ENCODE peak calls at places on chromosomes 1 and 21, in six cellular contexts. Y is endothelial cell of umbilical vein, B is right atrium auricular region, O is AG04450, F is heart right ventricle, L is mammary epithelial cell. D is an unnamed sample.
A peak's percentile ranks its signal among the peaks of the same experiment; 100 is the strongest.

GRCh38 chr1:11749203-11749689 is 12.7 kb upstream of the C1orf167 start:
- DNase-seq in F (peak; percentile 43), Y (peak; percentile 17), O (no peak), B (no peak), L (peak; percentile 50), D (peak; percentile 77)

GRCh38 chr1:45589861-45590260 is 6.0 kb downstream of the NASP start:
- DNase-seq in B (no peak), Y (no peak), L (no peak), O (no peak), F (no peak), D (no peak)

GRCh38 chr1:226063362-226064167 is 1.0 kb downstream of the H3-3A start:
- DNase-seq in O (no peak), L (peak; percentile 35), Y (peak; percentile 67), F (peak; percentile 29), B (peak; percentile 62), D (peak; percentile 72)

GRCh38 chr1:40673452-40673851 is 8.0 kb upstream of the RIMS3 start:
- DNase-seq in Y (no peak), F (no peak), O (no peak), L (no peak), B (no peak), D (no peak)

GRCh38 chr1:59526240-59526639 is 229.3 kb downstream of the FGGY start:
- DNase-seq in Y (no peak), B (no peak), F (no peak), O (no peak), L (no peak), D (no peak)

GRCh38 chr1:221714227-221715116 is 27.4 kb downstream of the DUSP10 start:
- DNase-seq in O (no peak), B (no peak), F (no peak), Y (no peak), L (no peak), D (no peak)

GRCh38 chr21:17003221-17003620 is 509.6 kb upstream of the CXADR start:
- DNase-seq in O (peak; percentile 13), L (no peak), B (no peak), F (no peak), Y (no peak), D (no peak)

GRCh38 chr1:66168467-66168887 is 365.5 kb upstream of the SGIP1 start:
- DNase-seq in O (no peak), Y (no peak), B (no peak), L (no peak), F (no peak), D (no peak)

GRCh38 chr21:33608559-33608958 is 20.1 kb upstream of the DONSON start:
- DNase-seq in O (no peak), L (no peak), Y (peak; percentile 75), F (no peak), B (no peak), D (no peak)

GRCh38 chr1:18901952-18902522 is 318 bp downstream of the ALDH4A1 start:
- DNase-seq in B (no peak), O (no peak), Y (no peak), L (no peak), F (no peak), D (no peak)

GRCh38 chr1:18902523-18903312 is at the start of gene ALDH4A1:
- DNase-seq in F (peak; percentile 96), L (peak; percentile 98), B (peak; percentile 100), Y (peak; percentile 98), O (peak; percentile 95), D (peak; percentile 98)

GRCh38 chr1:18901147-18901951 is 1.0 kb downstream of the ALDH4A1 start:
- DNase-seq in F (no peak), Y (no peak), B (no peak), L (no peak), O (no peak), D (no peak)

GRCh38 chr1:18900303-18900841 is 2.0 kb downstream of the ALDH4A1 start:
- DNase-seq in B (no peak), Y (no peak), O (no peak), F (no peak), L (no peak), D (no peak)

DNA sequence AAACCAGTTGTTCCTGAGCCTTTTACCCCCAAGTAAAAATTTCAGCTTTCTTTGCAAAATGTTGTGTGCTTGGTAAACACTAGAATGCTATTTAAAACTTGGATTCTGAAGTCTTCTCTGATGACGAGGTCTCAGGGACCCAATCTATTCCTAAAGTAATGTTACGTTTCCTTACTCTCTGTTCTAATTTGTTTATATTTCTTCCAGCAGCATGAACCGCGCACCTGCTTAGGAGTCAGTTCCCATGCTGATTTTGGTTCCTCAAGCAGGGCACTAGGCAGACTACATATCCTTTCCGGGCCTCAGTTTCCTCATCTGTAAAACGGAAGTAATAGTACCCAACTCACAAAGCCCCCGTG is 937 bp upstream of the ALDH4A1 start:
- DNase-seq in Y (no peak), B (no peak), F (no peak), L (no peak), O (no peak), D (no peak)
- H3K27me3 ChIP-seq in Y (no peaks in the 10 kb centered on the region), B (no peaks in the 10 kb centered on the region), F (no peaks in the 10 kb centered on the region), L (no peaks in the 10 kb centered on the region), O (no peaks in the 10 kb centered on the region), D (no peaks in the 10 kb centered on the region)

DNA sequence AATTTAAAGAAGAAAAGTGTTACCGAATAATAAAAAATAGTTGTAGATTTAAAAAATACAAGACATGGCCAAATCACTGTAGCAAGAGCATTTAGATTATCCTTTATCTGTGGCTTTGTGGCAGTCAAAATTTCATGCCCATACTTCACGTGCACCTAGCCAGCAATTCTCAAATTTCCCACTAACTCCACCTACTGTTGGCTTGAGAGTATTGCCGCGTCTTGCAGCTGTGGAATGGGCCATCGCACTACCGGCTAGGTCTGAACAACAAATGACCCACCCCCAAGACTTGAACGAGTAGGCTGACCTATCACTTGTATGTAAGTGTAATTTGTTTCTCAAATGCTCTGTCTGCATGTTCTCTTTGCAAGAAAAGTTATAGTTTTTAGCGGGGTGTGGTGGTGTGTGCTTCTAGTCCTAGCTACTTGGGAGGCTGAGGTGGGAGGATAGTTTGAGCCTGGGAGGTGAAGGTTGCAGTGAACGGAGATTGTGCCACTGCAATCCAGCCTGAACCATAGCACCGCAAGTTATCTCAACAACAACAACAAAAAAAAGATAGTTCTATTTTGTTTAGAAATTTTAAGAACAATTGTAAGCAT is 4.1 kb downstream of the KRTAP13-4 start:
- DNase-seq in B (no peak), O (no peak), Y (no peak), F (no peak), L (peak; percentile 42), D (no peak)
- TF ChIP-seq CTCF in B (peak; percentile 72), O (no peak), Y (peak; percentile 21), F (peak; percentile 56), L (peak; percentile 79), D (peak; percentile 59)

DNA sequence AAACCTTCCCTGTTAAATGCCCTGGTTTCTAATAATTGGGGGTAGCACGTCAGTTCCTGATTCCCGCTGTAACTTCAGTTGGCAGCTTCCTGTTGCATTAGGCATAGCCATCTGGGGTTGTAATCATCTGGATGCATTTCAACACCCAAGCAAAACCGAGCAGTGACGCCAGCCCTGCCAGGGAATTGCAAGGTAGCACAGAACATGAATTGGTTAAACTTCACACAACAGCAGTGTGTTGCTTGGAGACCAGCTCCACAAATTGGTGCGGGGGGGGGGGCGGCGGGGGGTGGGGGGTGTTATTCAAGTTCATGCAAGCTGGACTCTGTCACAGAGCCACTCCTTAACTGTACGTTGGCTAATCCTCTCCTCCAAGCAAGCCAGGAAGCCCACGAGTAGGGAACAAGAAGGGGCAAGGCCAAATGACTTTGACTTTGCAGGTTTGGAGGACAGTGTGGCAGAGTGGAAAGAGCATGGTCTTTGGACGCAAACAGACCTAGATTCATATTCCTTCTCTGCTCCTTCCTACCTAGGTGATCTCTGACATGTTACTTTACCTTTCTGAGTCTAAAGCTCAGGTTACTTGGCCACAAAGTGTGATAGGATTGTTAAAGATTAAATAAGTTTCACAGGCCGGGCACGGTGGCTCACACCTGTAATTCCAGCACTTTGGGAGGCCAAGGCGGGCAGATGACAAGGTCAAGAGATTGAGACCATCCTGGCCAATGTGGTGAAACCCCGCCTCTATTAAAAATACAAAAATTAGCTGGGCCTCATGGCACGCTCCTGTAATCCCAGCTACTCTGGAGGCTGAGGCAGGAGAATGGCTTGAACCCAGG is 4.7 kb downstream of the LAX1 start:
- DNase-seq in F (peak; percentile 58), L (peak; percentile 94), Y (peak; percentile 68), B (peak; percentile 92), O (peak; percentile 81), D (peak; percentile 84)
- H3K9me3 ChIP-seq in F (no peaks in the 10 kb centered on the region), L (no peaks in the 10 kb centered on the region), Y (no peaks in the 10 kb centered on the region), B (no peaks in the 10 kb centered on the region), O (no peaks in the 10 kb centered on the region), D (no peaks in the 10 kb centered on the region)

GRCh38 chr1:110583505-110583904 is 22.7 kb downstream of the KCNA2 start:
- DNase-seq in Y (no peak), O (no peak), L (no peak), F (no peak), B (no peak), D (no peak)

GRCh38 chr1:110579460-110579859 is 26.7 kb downstream of the KCNA2 start:
- DNase-seq in B (no peak), F (no peak), O (no peak), L (no peak), Y (no peak), D (no peak)

GRCh38 chr1:110582378-110582777 is 23.8 kb downstream of the KCNA2 start:
- DNase-seq in O (no peak), B (no peak), F (no peak), L (no peak), Y (no peak), D (no peak)

GRCh38 chr1:110581637-110582036 is 24.5 kb downstream of the KCNA2 start:
- DNase-seq in F (no peak), O (no peak), B (no peak), L (no peak), Y (no peak), D (no peak)

DNA sequence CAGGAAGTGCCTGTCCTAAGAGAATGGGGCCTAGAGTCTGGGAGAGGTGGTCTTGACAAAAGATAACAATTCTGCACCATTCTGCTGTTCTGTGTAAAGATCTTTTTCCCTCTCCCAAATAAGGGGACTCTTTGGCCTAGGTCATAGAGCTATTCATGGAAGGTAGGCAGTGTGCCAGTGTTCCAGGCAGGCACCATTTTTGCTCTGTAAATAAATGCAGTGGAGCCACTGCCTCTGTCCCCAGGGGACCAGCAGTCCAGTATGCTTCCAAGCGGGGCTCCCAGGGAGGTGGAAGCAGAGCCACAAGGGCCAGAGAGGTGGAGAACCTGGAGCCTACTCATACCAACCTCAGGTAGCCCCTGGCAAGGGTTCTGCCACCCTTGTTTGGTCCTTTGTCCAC is 25.9 kb downstream of the KCNA2 start:
- DNase-seq in O (no peak), F (no peak), L (no peak), B (no peak), Y (no peak), D (no peak)
- H3K27me3 ChIP-seq in O (no peaks in the 10 kb centered on the region), F (peaks cover 3% of the 10 kb centered on the region), L (peaks cover 2% of the 10 kb centered on the region), B (no peaks in the 10 kb centered on the region), Y (no peaks in the 10 kb centered on the region), D (peaks cover 5% of the 10 kb centered on the region)

DNA sequence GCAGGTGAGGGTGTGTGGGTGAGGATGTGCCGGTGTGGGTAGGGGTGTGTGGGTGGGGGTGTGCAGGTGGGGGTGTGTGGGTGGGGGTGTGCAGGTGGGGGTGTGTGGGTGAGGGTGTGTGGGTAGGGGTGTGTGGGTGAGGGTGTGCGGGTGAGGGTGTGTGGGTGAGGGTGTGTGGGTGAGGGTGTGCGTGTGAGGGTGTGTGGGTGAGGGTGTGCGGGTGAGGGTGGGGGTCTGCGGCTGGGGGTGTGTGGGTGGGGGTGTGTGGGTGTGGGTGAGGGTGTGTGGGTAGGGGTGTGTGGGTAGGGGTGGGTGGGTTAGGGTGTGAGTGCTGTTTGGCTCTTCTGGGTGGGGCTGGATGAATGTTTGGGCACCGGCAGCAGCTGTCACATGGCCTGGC is 241.4 kb upstream of the POTED start:
- DNase-seq in F (no peak), Y (no peak), B (no peak), O (no peak), L (no peak), D (no peak)
- TF ChIP-seq CTCF in F (no peak), Y (no peak), B (no peak), O (no peak), L (no peak), D (no peak)